ENCODE peak calls at places on chromosomes 12 and 14, in ten cellular contexts. L, P, Z, C, M, G, E, H, S and O are unnamed samples.
A peak's percentile ranks its signal among the peaks of the same experiment; 100 is the strongest.

GRCh38 chr12:92973614-92974013 is 44.5 kb upstream of the EEA1 start:
- DNase-seq in G (no peak), E (no peak), P (no peak), H (no peak), Z (peak; percentile 95), M (no peak), L (no peak), C (peak; percentile 90), S (no peak), O (no peak)

GRCh38 chr12:67501362-67501761 is 147.2 kb upstream of the DYRK2 start:
- DNase-seq in P (no peak), L (no peak), G (no peak), M (no peak), H (no peak), S (no peak), Z (no peak), E (no peak), C (no peak), O (no peak)

GRCh38 chr12:29589271-29589670 is 91.8 kb upstream of the OVCH1 start:
- DNase-seq in C (peak; percentile 80), S (no peak), H (no peak), L (no peak), G (no peak), Z (no peak), M (no peak), E (no peak), P (no peak), O (no peak)

GRCh38 chr14:37116933-37117844 is 55.2 kb downstream of the SLC25A21 start:
- DNase-seq in P (no peak), H (no peak), G (no peak), E (no peak), S (peak; percentile 6), Z (no peak), C (peak; percentile 60), L (peak; percentile 40), M (no peak), O (no peak)

GRCh38 chr14:38837333-38838048 is 265.5 kb downstream of the SEC23A start:
- DNase-seq in Z (no peak), P (no peak), S (no peak), C (no peak), H (no peak), L (no peak), M (no peak), E (no peak), G (no peak), O (no peak)

GRCh38 chr14:100669468-100669867 is 57.2 kb upstream of the DLK1 start:
- DNase-seq in S (no peak), L (no peak), P (no peak), C (no peak), Z (no peak), G (no peak), H (no peak), M (no peak), E (no peak), O (no peak)

GRCh38 chr14:101183376-101184103 is 280.0 kb upstream of the RTL1 start:
- DNase-seq in E (peak; percentile 42), G (peak; percentile 47), P (no peak), L (no peak), Z (no peak), H (no peak), M (no peak), S (no peak), C (no peak), O (no peak)

GRCh38 chr14:45743884-45744283 is 490.9 kb upstream of the MIS18BP1 start:
- DNase-seq in Z (no peak), E (no peak), L (no peak), P (no peak), M (no peak), C (no peak), G (no peak), S (peak; percentile 22), H (no peak), O (no peak)

GRCh38 chr12:1115471-1116242 is 124.6 kb downstream of the ERC1 start:
- DNase-seq in E (no peak), Z (no peak), H (no peak), C (peak; percentile 81), L (no peak), S (peak; percentile 26), G (no peak), P (no peak), M (no peak), O (no peak)

GRCh38 chr12:90959538-90960139 is 4.7 kb upstream of the CCER1 start:
- DNase-seq in P (no peak), Z (no peak), S (peak; percentile 39), C (peak; percentile 58), H (no peak), L (peak; percentile 29), M (peak; percentile 26), E (peak; percentile 43), G (no peak), O (no peak)

GRCh38 chr12:101018540-101018939 is 191.5 kb downstream of the SLC5A8 start:
- DNase-seq in Z (no peak), C (peak; percentile 91), P (no peak), G (no peak), S (peak; percentile 59), L (peak; percentile 5), H (no peak), M (no peak), E (no peak), O (no peak)

GRCh38 chr12:118164798-118165486 is 29.0 kb downstream of the PEBP1 start:
- DNase-seq in E (no peak), C (peak; percentile 33), L (peak; percentile 51), M (no peak), P (no peak), Z (no peak), H (no peak), S (peak; percentile 18), G (no peak), O (no peak)

GRCh38 chr12:89098390-89099102 is 253.8 kb downstream of the DUSP6 start:
- DNase-seq in G (no peak), P (no peak), E (no peak), Z (no peak), C (peak; percentile 7), M (peak; percentile 31), L (no peak), H (no peak), S (no peak), O (no peak)

GRCh38 chr12:117820216-117820907 is 148.4 kb downstream of the KSR2 start:
- DNase-seq in G (no peak), H (no peak), P (no peak), L (no peak), E (no peak), Z (no peak), C (no peak), S (no peak), M (no peak), O (no peak)

GRCh38 chr12:7121324-7121723 is 7.4 kb downstream of the RBP5 start:
- DNase-seq in C (no peak), G (no peak), P (no peak), M (no peak), Z (no peak), L (no peak), S (no peak), H (peak; percentile 55), E (no peak), O (no peak)

GRCh38 chr14:22220427-22220826 is 368.6 kb downstream of the DAD1 start:
- DNase-seq in H (no peak), C (peak; percentile 70), S (no peak), Z (no peak), E (no peak), G (no peak), L (no peak), M (no peak), P (no peak), O (no peak)

GRCh38 chr14:70281938-70282337 is 77.5 kb downstream of the COX16 start:
- DNase-seq in P (no peak), E (no peak), L (no peak), H (no peak), M (no peak), S (no peak), G (no peak), Z (no peak), C (no peak), O (no peak)

DNA sequence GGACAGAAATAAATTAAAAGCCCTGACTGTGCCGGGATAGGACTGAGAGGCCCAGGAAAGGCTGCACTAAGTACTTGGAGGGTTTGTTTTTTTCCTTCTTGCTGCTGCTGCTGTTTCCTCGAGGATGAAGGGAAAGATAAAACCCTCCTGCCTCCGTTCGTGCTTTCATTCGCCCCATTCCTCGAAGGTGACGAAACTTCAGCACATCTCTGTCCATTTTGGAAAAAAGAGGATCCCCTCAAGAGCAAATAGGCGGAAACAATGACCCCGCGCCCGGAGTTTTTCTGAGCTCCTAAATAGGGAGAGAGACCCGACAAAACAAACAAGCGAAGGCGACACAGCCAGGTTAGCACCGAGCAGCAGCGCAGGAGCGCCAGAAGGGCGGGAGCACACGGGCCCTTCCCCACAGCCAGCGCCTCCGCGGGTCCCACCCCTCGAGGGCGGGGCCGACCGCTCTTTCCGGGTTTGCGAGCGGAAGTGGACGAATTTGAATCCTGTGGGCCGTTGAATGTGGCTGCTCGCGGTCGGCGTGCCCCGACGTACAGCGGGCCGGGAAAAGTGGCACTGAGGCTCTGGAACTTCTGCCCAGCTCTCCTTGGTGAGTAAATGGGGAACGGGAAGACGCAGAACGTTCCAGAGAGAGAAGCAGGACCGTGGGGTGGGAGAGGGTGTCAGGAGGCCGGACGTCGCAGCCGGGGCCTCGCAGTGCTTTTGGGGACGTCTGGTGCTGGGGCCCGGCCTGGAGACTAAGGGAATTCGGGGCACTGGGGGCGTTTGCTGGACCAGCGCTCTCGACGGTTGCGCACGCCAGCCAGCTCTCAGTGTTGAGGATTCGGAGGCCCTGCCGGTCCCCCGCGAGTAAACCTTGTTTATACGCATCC is at the start of gene G2E3:
- DNase-seq in Z (peak; percentile 48), M (peak; percentile 86), S (peak; percentile 69), H (peak; percentile 90), P (peak; percentile 89), G (peak; percentile 95), C (peak; percentile 80), L (peak; percentile 78), E (peak; percentile 78), O (peak; percentile 25)
- TF ChIP-seq POLR2A in Z (peak; percentile 94), M (peak; percentile 69), S (peak; percentile 64), H (peak; percentile 70), P (peak; percentile 63), G (peak; percentile 81), C (peak; percentile 82), L (peak; percentile 82), E (peak; percentile 60), O (no peak)

GRCh38 chr14:50951032-50951431 is 6.7 kb upstream of the PYGL start:
- DNase-seq in Z (no peak), L (no peak), P (no peak), M (no peak), S (no peak), G (no peak), E (no peak), C (no peak), H (no peak), O (no peak)
- H3K27ac ChIP-seq in Z (no peak overlapping the region), L (no peak overlapping the region), P (no peak overlapping the region), M (no peak overlapping the region), S (no peak overlapping the region), G (no peak overlapping the region), E (no peak overlapping the region), C (no peak overlapping the region), H (no peak overlapping the region), O (no peak overlapping the region)

GRCh38 chr12:53052419-53053222 is 2.8 kb downstream of the TNS2 start:
- DNase-seq in Z (no peak), E (peak; percentile 92), P (peak; percentile 96), S (no peak), G (peak; percentile 84), M (peak; percentile 94), C (peak; percentile 85), L (no peak), H (peak; percentile 97), O (no peak)
- TF ChIP-seq POLR2A in Z (no peak), E (peak; percentile 10), P (peak; percentile 45), S (no peak), G (no peak), M (no peak), C (no peak), L (no peak), H (no peak), O (no peak)

GRCh38 chr14:50040905-50041465 is 75.4 kb downstream of the VCPKMT start:
- DNase-seq in E (no peak), S (no peak), G (no peak), Z (no peak), H (no peak), M (no peak), L (no peak), P (no peak), C (no peak), O (no peak)
- H3K27ac ChIP-seq in E (peak overlapping the region; percentile 13), S (peak overlapping the region; percentile 14), G (peak overlapping the region; percentile 58), Z (peak overlapping the region; percentile 96), H (peak overlapping the region; percentile 21), M (no peak overlapping the region), L (peak overlapping the region; percentile 71), P (no peak overlapping the region), C (peak overlapping the region; percentile 62), O (peak overlapping the region; percentile 91)